ENCODE peak calls at places on chromosomes 16 and 17, in nine cellular contexts. J, Y, U, W, M, Z, D, K and E are unnamed samples.
A peak's percentile ranks its signal among the peaks of the same experiment; 100 is the strongest.

GRCh38 chr17:64686705-64687104 is 24.6 kb upstream of the SMURF2 start:
- DNase-seq in U (no peak), D (no peak), J (no peak), K (no peak), Z (no peak), M (no peak), Y (no peak), W (no peak), E (no peak)

GRCh38 chr16:71846443-71846842 is 667 bp downstream of the ATXN1L start:
- DNase-seq in J (no peak), D (no peak), U (no peak), Y (no peak), K (no peak), W (peak; percentile 59), M (peak; percentile 6), Z (no peak), E (peak; percentile 26)

GRCh38 chr17:19372439-19372838 is 5.9 kb upstream of the MAPK7 start:
- DNase-seq in D (no peak), K (no peak), M (no peak), U (no peak), Y (no peak), J (no peak), W (no peak), Z (no peak), E (no peak)

GRCh38 chr17:77193653-77194052 is 52.9 kb downstream of the SEC14L1 start:
- DNase-seq in J (no peak), Z (no peak), W (peak; percentile 13), D (no peak), M (no peak), K (no peak), Y (no peak), U (no peak), E (no peak)

GRCh38 chr16:72301416-72302048 is 129.6 kb upstream of the PMFBP1 start:
- DNase-seq in K (no peak), Y (no peak), Z (no peak), U (no peak), W (no peak), J (no peak), M (no peak), D (no peak), E (no peak)

GRCh38 chr16:70160388-70160787 is 13.2 kb upstream of the CLEC18C start:
- DNase-seq in U (no peak), Y (no peak), K (no peak), D (no peak), M (no peak), Z (no peak), J (no peak), W (no peak), E (no peak)

GRCh38 chr17:34151081-34151480 is 104.0 kb upstream of the CCL2 start:
- DNase-seq in J (no peak), W (no peak), K (no peak), Y (no peak), M (no peak), D (no peak), U (no peak), Z (no peak), E (no peak)

GRCh38 chr16:81443688-81444447 is 740 bp upstream of the CMIP start:
- DNase-seq in M (no peak), K (no peak), U (peak; percentile 25), Y (no peak), W (no peak), Z (no peak), D (no peak), J (no peak), E (peak; percentile 31)

GRCh38 chr17:55430531-55431228 is 9.0 kb upstream of the MMD start:
- DNase-seq in K (no peak), U (no peak), J (no peak), Z (no peak), Y (no peak), M (no peak), W (no peak), D (no peak), E (peak; percentile 20)

GRCh38 chr16:87335968-87336849 is 19.0 kb upstream of the C16orf95 start:
- DNase-seq in W (peak; percentile 57), U (no peak), Z (no peak), Y (no peak), M (no peak), K (no peak), D (no peak), J (no peak), E (no peak)

GRCh38 chr16:80027007-80027965 is 426.7 kb upstream of the MAF start:
- DNase-seq in U (no peak), Z (peak; percentile 74), K (peak; percentile 36), Y (peak; percentile 10), J (peak; percentile 2), D (no peak), M (peak; percentile 3), W (peak; percentile 35), E (no peak)

GRCh38 chr17:40827746-40828453 is 5.5 kb upstream of the KRT10 start:
- DNase-seq in W (no peak), M (no peak), J (no peak), Y (no peak), D (no peak), Z (no peak), K (no peak), U (no peak), E (no peak)

GRCh38 chr17:78346605-78347250 is 13.1 kb downstream of the SOCS3 start:
- DNase-seq in W (no peak), Y (no peak), Z (no peak), U (no peak), J (no peak), D (no peak), K (no peak), M (no peak), E (no peak)

GRCh38 chr17:63916566-63917185 is 2.0 kb downstream of the GH1 start:
- DNase-seq in D (no peak), M (no peak), K (no peak), W (no peak), U (no peak), Y (no peak), J (no peak), Z (no peak), E (no peak)

GRCh38 chr16:54285414-54286066 is 1.0 kb downstream of the IRX3 start:
- DNase-seq in K (no peak), J (no peak), W (peak; percentile 72), Y (no peak), Z (no peak), D (peak; percentile 35), U (no peak), M (no peak), E (no peak)

GRCh38 chr16:67186550-67186950 is 2.8 kb upstream of the MATCAP1 start:
- DNase-seq in U (no peak), M (no peak), W (peak; percentile 59), J (no peak), D (no peak), Z (no peak), Y (no peak), K (no peak), E (no peak)

GRCh38 chr17:35749560-35750412 is 3.3 kb downstream of the GAS2L2 start:
- DNase-seq in J (no peak), Z (no peak), M (no peak), U (no peak), W (peak; percentile 92), D (no peak), Y (no peak), K (no peak), E (no peak)

GRCh38 chr17:48484256-48484655 is 46.6 kb downstream of the HOXB1 start:
- DNase-seq in U (no peak), Z (no peak), W (no peak), J (no peak), D (no peak), K (no peak), Y (no peak), M (no peak), E (no peak)

GRCh38 chr17:32445976-32446375 is 1.7 kb downstream of the PSMD11 start:
- DNase-seq in M (no peak), Z (no peak), K (no peak), U (no peak), D (no peak), J (no peak), W (no peak), Y (no peak), E (peak; percentile 28)

GRCh38 chr17:19409509-19409908 is 1.5 kb upstream of the RNF112 start:
- DNase-seq in W (peak; percentile 11), K (no peak), D (no peak), Z (peak; percentile 46), M (no peak), Y (no peak), U (no peak), J (no peak), E (no peak)

GRCh38 chr16:56424404-56424765 is 960 bp downstream of the AMFR start:
- DNase-seq in J (no peak), D (no peak), Y (no peak), W (no peak), M (no peak), Z (no peak), U (no peak), K (no peak), E (no peak)